ENCODE peak calls at places on chromosome 13, in four cellular contexts. F is H1, N is H9, T is mesendoderm. O is an unnamed sample.

GRCh38 chr13:76656056-76656455 is 230.1 kb downstream of the KCTD12 start:
- DNase-seq in F (no peak), N (no peak), T (no peak), O (no peak)

GRCh38 chr13:30880756-30881155 is 25.3 kb upstream of the MEDAG start:
- DNase-seq in F (no peak), N (no peak), T (no peak), O (peak)

GRCh38 chr13:113544071-113544891 is 40.3 kb upstream of the TFDP1 start:
- DNase-seq in F (no peak), N (peak), T (no peak), O (no peak)

GRCh38 chr13:42377640-42378382 is 105.9 kb downstream of the AKAP11 start:
- DNase-seq in F (no peak), N (no peak), T (peak), O (no peak)

GRCh38 chr13:49302817-49303216 is 55.1 kb downstream of the CDADC1 start:
- DNase-seq in F (no peak), N (no peak), T (no peak), O (no peak)

GRCh38 chr13:113353254-113353653 is 10.7 kb downstream of the GRTP1 start:
- DNase-seq in F (no peak), N (no peak), T (no peak), O (no peak)

GRCh38 chr13:40470665-40471064 is 195.8 kb downstream of the FOXO1 start:
- DNase-seq in F (no peak), N (no peak), T (no peak), O (no peak)

GRCh38 chr13:81927347-81927746 is 1586.4 kb upstream of the SPRY2 start:
- DNase-seq in F (no peak), N (peak), T (peak), O (no peak)

GRCh38 chr13:73903561-73903960 is 230.6 kb downstream of the KLF12 start:
- DNase-seq in F (peak), N (peak), T (no peak), O (no peak)

GRCh38 chr13:58048670-58049069 is 417.1 kb downstream of the PCDH17 start:
- DNase-seq in F (no peak), N (no peak), T (no peak), O (no peak)

GRCh38 chr13:77975358-77976042 is 56.9 kb upstream of the EDNRB start:
- DNase-seq in F (no peak), N (no peak), T (no peak), O (no peak)

GRCh38 chr13:45490068-45490467 is 25.3 kb downstream of the COG3 start:
- DNase-seq in F (no peak), N (no peak), T (peak), O (no peak)

GRCh38 chr13:107099661-107100060 is 531.7 kb upstream of the ARGLU1 start:
- DNase-seq in F (no peak), N (no peak), T (no peak), O (peak)

GRCh38 chr13:53151692-53152421 is 123.2 kb downstream of the OLFM4 start:
- DNase-seq in F (peak), N (peak), T (peak), O (peak)

GRCh38 chr13:78601124-78601885 is 2.0 kb downstream of the POU4F1 start:
- DNase-seq in F (peak), N (peak), T (no peak), O (peak)

GRCh38 chr13:76637651-76638111 is 248.5 kb downstream of the KCTD12 start:
- DNase-seq in F (no peak), N (no peak), T (no peak), O (peak)

GRCh38 chr13:64470751-64471150 is 2759.4 kb downstream of the PCDH9 start:
- DNase-seq in F (no peak), N (no peak), T (no peak), O (no peak)

GRCh38 chr13:110301083-110301482 is 5.9 kb downstream of the COL4A1 start:
- DNase-seq in F (no peak), N (no peak), T (no peak), O (no peak)

GRCh38 chr13:109816112-109816978 is 30.0 kb upstream of the IRS2 start:
- DNase-seq in F (no peak), N (no peak), T (no peak), O (no peak)

GRCh38 chr13:99970761-99971575 is 599 bp downstream of the ZIC5 start:
- DNase-seq in F (peak), N (peak), T (peak), O (no peak)

GRCh38 chr13:83136660-83137059 is 745.6 kb downstream of the SLITRK1 start:
- DNase-seq in F (no peak), N (no peak), T (no peak), O (no peak)

GRCh38 chr13:45226024-45226423 is 25.2 kb upstream of the KCTD4 start:
- DNase-seq in F (no peak), N (no peak), T (no peak), O (no peak)

GRCh38 chr13:110312669-110313031 is 5.6 kb downstream of the COL4A2 start:
- DNase-seq in F (no peak), N (peak), T (peak), O (peak)

GRCh38 chr13:83532809-83533208 is 349.5 kb downstream of the SLITRK1 start:
- DNase-seq in F (no peak), N (no peak), T (no peak), O (no peak)

GRCh38 chr13:114148521-114148855 is 16.1 kb upstream of the RASA3 start:
- DNase-seq in F (no peak), N (no peak), T (no peak), O (no peak)

GRCh38 chr13:96650301-96650886 is 343.9 kb downstream of the OXGR1 start:
- DNase-seq in F (no peak), N (no peak), T (peak), O (no peak)

GRCh38 chr13:95512957-95513356 is 39.6 kb upstream of the CLDN10 start:
- DNase-seq in F (no peak), N (no peak), T (no peak), O (no peak)

GRCh38 chr13:73945371-73945770 is 188.8 kb downstream of the KLF12 start:
- DNase-seq in F (no peak), N (no peak), T (no peak), O (no peak)

GRCh38 chr13:113889467-113889866 is 25.6 kb upstream of the GAS6 start:
- DNase-seq in F (no peak), N (no peak), T (no peak), O (no peak)

GRCh38 chr13:44816701-44817684 is 172.3 kb downstream of the NUFIP1 start:
- DNase-seq in F (no peak), N (no peak), T (peak), O (peak)

GRCh38 chr13:41788552-41788951 is 172.4 kb downstream of the VWA8 start:
- DNase-seq in F (no peak), N (no peak), T (peak), O (no peak)

GRCh38 chr13:42991892-42992584 is at the start of gene EPSTI1:
- DNase-seq in F (peak), N (peak), T (peak), O (peak)

GRCh38 chr13:75365724-75366173 is 116.2 kb downstream of the TBC1D4 start:
- DNase-seq in F (no peak), N (no peak), T (peak), O (peak)

GRCh38 chr13:44221657-44222056 is 152.0 kb upstream of the SERP2 start:
- DNase-seq in F (no peak), N (no peak), T (no peak), O (no peak)

GRCh38 chr13:109718726-109719125 is 67.7 kb downstream of the IRS2 start:
- DNase-seq in F (no peak), N (no peak), T (no peak), O (no peak)

GRCh38 chr13:99991013-99991805 is 9.6 kb downstream of the ZIC2 start:
- DNase-seq in F (peak), N (peak), T (peak), O (no peak)

GRCh38 chr13:48162182-48162581 is 67.3 kb upstream of the MED4 start:
- DNase-seq in F (no peak), N (no peak), T (no peak), O (no peak)
- H3K56ac ChIP-seq in F (no peak), N (no peak), T (no peak), O (no peak)

GRCh38 chr13:28145049-28145448 is 6.7 kb downstream of the PAN3 start:
- DNase-seq in F (no peak), N (no peak), T (no peak), O (no peak)

GRCh38 chr13:28147489-28147888 is 9.1 kb downstream of the PAN3 start:
- DNase-seq in F (no peak), N (no peak), T (no peak), O (peak)
- H3K56ac ChIP-seq in F (no peak), N (no peak), T (no peak), O (no peak)

DNA sequence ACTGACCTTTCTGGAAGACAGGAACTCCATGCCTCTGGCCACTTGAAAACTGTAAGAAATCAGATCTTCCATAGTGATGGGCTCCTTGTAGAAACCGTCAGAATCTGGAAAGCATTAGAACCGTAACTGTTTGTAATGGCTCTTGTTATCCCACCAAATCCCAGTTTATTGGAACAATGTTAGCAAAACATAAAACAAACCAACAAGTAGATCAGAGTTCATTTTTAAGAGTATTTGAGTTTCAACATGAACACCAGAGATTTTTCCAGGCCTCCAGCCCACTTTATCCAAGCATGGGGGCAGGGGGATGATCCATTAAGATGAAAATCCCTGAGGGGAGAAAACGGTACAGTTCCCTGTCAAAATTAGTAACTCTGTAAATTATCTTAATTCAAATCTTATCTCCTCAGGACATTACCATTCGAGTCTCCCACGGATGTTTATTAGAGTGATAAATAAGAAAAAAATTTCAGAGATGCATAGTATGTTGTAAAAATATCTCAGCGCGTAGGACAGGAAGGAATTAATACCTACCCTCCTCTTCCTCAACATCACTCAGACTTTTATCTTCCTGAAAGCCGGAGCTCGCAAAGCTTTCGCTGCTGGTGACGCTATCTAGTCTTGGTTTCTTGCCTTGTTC is 172.6 kb downstream of the FLT1 start:
- DNase-seq in F (no peak), N (no peak), T (no peak), O (peak)
- H3K56ac ChIP-seq in F (no peak), N (no peak), T (no peak), O (no peak)

GRCh38 chr13:69199664-69200063 is 908.0 kb upstream of the ATXN8OS start:
- DNase-seq in F (no peak), N (no peak), T (peak), O (no peak)
- H3K56ac ChIP-seq in F (no peak), N (no peak), T (no peak), O (no peak)

DNA sequence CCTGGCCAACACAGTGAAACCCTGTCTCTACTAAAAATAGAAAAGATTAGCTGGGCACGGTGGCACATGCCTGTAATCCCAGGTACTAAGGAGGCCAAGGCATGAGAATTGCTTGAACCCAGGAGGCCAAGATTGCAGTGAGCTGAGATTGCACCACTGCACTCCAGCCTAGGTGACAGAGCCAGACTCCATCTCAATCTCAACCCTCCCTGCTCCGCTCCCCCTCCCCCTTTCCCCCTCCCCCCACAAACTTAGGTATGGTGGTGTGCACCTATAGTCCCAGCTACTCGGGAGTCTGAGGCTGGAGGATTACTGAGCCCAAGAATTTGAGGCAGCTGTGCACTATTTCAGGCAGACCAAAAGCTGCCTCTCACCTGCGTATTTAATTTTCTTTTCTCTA is 21.6 kb upstream of the RNF113B start:
- DNase-seq in F (no peak), N (no peak), T (no peak), O (no peak)
- H3K56ac ChIP-seq in F (no peak), N (no peak), T (no peak), O (peak)

GRCh38 chr13:111661052-111661451 is 340.6 kb downstream of the TEX29 start:
- DNase-seq in F (peak), N (peak), T (no peak), O (no peak)
- H3K56ac ChIP-seq in F (no peak), N (no peak), T (no peak), O (no peak)

DNA sequence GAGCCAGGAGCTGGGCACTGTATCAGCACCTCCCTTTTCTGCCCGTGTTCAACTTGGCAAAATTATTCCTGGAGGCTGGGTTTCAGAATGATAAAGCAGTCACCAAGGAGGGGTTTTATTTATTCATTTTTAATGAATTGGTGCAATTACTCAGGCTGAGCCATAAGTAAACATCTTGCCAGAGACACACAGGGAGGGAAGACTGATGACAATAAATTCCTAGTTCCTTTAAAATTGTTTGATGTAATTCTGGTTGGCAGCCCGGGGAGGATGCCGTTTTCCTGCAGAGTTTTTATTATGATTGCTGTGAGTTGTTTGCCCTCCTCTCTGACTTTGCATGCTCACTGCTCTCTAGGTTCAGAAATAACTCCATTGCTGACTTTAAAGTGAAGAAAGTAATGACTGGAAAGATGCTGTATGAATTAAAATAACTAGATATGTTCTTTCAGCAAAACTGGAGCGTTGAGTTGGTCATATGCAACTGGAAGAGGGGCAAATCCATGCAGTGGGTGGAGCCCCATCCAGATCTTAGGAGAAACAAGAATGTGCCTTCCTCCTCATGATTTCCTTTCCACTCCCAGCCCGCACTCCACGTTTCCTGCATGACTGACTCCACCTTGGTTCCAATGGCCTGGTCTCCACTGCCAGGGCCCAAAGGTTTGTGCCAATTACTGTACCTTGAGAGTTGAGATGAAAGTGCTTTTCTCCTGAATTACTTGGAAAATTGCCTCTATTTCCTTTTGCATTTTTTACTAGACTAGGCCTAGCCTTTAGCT is 182.1 kb downstream of the RFC3 start:
- DNase-seq in F (no peak), N (no peak), T (no peak), O (no peak)
- H3K56ac ChIP-seq in F (no peak), N (no peak), T (no peak), O (no peak)

DNA sequence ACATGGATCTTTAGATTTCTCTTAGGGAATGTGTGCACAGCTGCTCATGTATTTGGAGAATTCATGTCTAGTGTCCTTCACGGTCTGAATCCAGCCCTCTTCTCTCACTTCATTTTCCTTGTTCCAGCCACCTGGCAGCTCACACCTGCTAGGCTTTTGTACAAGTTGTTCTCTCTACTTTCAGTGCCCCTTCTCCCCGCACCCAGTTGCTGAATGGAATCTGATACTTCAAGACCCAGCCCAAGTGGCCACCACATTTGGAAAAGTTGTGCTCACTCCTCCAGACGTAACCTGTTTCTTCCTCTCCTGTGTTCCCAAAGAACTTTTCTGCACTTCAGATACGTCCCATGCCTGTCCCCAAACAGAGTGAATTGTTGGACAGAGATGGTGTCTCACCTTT is 235.6 kb downstream of the SHISA2 start:
- DNase-seq in F (no peak), N (no peak), T (no peak), O (no peak)
- H3K56ac ChIP-seq in F (no peak), N (no peak), T (no peak), O (no peak)

DNA sequence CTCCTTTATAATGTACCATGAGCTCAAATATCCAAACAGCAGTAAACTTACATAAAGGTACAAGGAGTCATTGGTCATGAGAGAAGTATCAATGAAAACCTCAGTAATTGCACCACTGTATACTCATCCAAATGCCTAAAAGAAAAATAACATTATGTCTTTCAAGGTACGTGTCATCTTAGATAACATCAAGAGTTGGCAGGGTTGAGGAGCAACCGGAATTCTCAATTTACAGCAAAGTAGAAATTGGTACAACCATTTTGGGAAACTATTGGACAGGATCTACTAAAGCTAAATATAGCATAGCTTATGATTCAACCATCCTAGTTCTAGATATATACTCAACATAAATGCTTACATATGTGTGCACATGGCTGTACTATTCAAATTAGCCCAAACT is 502.8 kb downstream of the GPC6 start:
- DNase-seq in F (no peak), N (no peak), T (no peak), O (no peak)
- H3K56ac ChIP-seq in F (no peak), N (no peak), T (no peak), O (no peak)

O was measured in IMR-90.